ENCODE peak calls at places on chromosomes 7 and 10, in six cellular contexts. A is brain microvascular endothelial cell; L is activated CD8-positive, alpha-beta T cell treated with anti-CD3 and anti-CD28 coated beads for 36 hours; B is HCT116; R is AG08396; U is neural crest cell. Z is an unnamed sample.

GRCh38 chr7:52705768-52706167 is 329.7 kb upstream of the POM121L12 start:
- DNase-seq in L (no peak), A (no peak), R (no peak), U (no peak), B (no peak), Z (no peak)

GRCh38 chr7:74334026-74334425 is 44.8 kb downstream of the CLIP2 start:
- DNase-seq in L (no peak), A (peak; percentile 79), R (no peak), B (no peak), U (no peak), Z (no peak)

GRCh38 chr7:135558337-135558767 is 635 bp downstream of the NUP205 start:
- DNase-seq in B (peak; percentile 45), R (peak; percentile 57), L (peak; percentile 83), U (peak; percentile 46), A (peak; percentile 47), Z (peak; percentile 77)

GRCh38 chr7:29567174-29567573 is 3.5 kb downstream of the PRR15 start:
- DNase-seq in A (no peak), L (no peak), B (no peak), R (no peak), U (no peak), Z (no peak)

GRCh38 chr10:133315847-133316246 is 7.1 kb downstream of the ZNF511 start:
- DNase-seq in A (no peak), R (no peak), U (no peak), L (no peak), B (no peak), Z (no peak)

GRCh38 chr10:103145860-103146466 is 47.1 kb downstream of the NT5C2 start:
- DNase-seq in B (peak; percentile 51), U (no peak), A (peak; percentile 88), R (peak; percentile 48), L (peak; percentile 53), Z (peak; percentile 91)

GRCh38 chr7:37901236-37901827 is 15.3 kb downstream of the SFRP4 start:
- DNase-seq in A (peak; percentile 28), B (peak; percentile 13), U (no peak), R (no peak), L (no peak), Z (peak; percentile 52)

GRCh38 chr7:13050703-13051102 is 363.3 kb downstream of the ARL4A start:
- DNase-seq in A (peak; percentile 42), L (no peak), U (no peak), B (no peak), R (peak; percentile 24), Z (peak; percentile 50)

GRCh38 chr7:151756076-151756731 is 120.7 kb downstream of the PRKAG2 start:
- DNase-seq in B (peak; percentile 26), U (no peak), R (peak; percentile 51), L (peak; percentile 83), A (peak; percentile 58), Z (peak; percentile 26)

GRCh38 chr10:80191589-80192270 is 13.6 kb downstream of the ANXA11 start:
- DNase-seq in B (no peak), R (no peak), U (no peak), L (peak; percentile 43), A (no peak), Z (no peak)

GRCh38 chr7:57403601-57404342 is 46.2 kb upstream of the ZNF716 start:
- DNase-seq in B (no peak), L (no peak), U (no peak), R (no peak), A (no peak), Z (no peak)

GRCh38 chr10:71608863-71609768 is 110.5 kb downstream of the C10orf105 start:
- DNase-seq in A (peak; percentile 66), U (peak; percentile 88), B (peak; percentile 49), L (peak; percentile 90), R (peak; percentile 65), Z (peak; percentile 54)

GRCh38 chr7:21828846-21829245 is 116.9 kb downstream of the CDCA7L start:
- DNase-seq in R (no peak), L (no peak), A (no peak), U (no peak), B (no peak), Z (no peak)

GRCh38 chr10:102641398-102641797 is 2.9 kb upstream of the TRIM8 start:
- DNase-seq in U (no peak), B (no peak), L (no peak), R (no peak), A (no peak), Z (no peak)

GRCh38 chr10:86711237-86711956 is 43.1 kb downstream of the LDB3 start:
- DNase-seq in U (peak; percentile 77), R (peak; percentile 98), L (peak; percentile 85), A (peak; percentile 79), B (peak; percentile 54), Z (peak; percentile 28)

Z was measured in endothelial cell of umbilical vein.